ENCODE peak calls at places on chromosomes 4 and X, in ten cellular contexts. X is T-helper 2 cell; G is aorta; U is right atrium auricular region; Y is HEK293T; F is NCI-H69; K is CD4-positive, alpha-beta T cell; R is suprapubic skin; A is AG08396; W is epithelial cell of esophagus. J is an unnamed sample.

GRCh38 chrX:25191403-25191802 is 175.6 kb upstream of the ARX start:
- DNase-seq in R (no peak), G (no peak), W (no peak), F (peak; percentile 21), A (no peak), K (no peak), U (no peak), X (no peak), Y (peak; percentile 18), J (peak; percentile 24)

GRCh38 chr4:158809611-158810486 is 41.0 kb downstream of the FNIP2 start:
- DNase-seq in U (no peak), W (peak; percentile 43), F (peak; percentile 36), K (no peak), A (peak; percentile 29), X (peak; percentile 66), Y (peak; percentile 47), R (no peak), G (no peak), J (no peak)

GRCh38 chr4:110616162-110617062 is 6.5 kb downstream of the PITX2 start:
- DNase-seq in U (no peak), G (no peak), Y (no peak), F (no peak), K (no peak), R (no peak), A (no peak), X (no peak), W (no peak), J (no peak)

GRCh38 chr4:164012396-164013027 is 518.0 kb downstream of the TMA16 start:
- DNase-seq in Y (peak; percentile 30), F (peak; percentile 44), K (no peak), R (no peak), W (peak; percentile 65), U (no peak), G (no peak), X (peak; percentile 37), A (no peak), J (peak; percentile 70)

GRCh38 chrX:118345045-118345400 is 883 bp upstream of the WDR44 start:
- DNase-seq in W (no peak), G (no peak), A (no peak), U (no peak), K (no peak), Y (no peak), R (no peak), X (no peak), F (peak; percentile 55), J (no peak)

GRCh38 chr4:26069218-26069617 is 155.2 kb downstream of the SMIM20 start:
- DNase-seq in W (peak; percentile 20), Y (peak; percentile 22), F (peak; percentile 66), R (no peak), A (no peak), U (no peak), G (no peak), K (no peak), X (peak; percentile 42), J (peak; percentile 51)

GRCh38 chr4:679571-680083 is 5.3 kb downstream of the MYL5 start:
- DNase-seq in K (no peak), G (peak; percentile 43), A (no peak), Y (no peak), U (no peak), F (no peak), X (no peak), R (no peak), W (no peak), J (no peak)

GRCh38 chr4:19329631-19330030 is 922.1 kb upstream of the SLIT2 start:
- DNase-seq in Y (no peak), U (no peak), A (no peak), G (no peak), R (no peak), K (no peak), F (peak; percentile 61), X (no peak), W (peak; percentile 43), J (no peak)

GRCh38 chr4:169251291-169252235 is 19.2 kb downstream of the SH3RF1 start:
- DNase-seq in R (no peak), X (no peak), K (no peak), W (peak; percentile 65), A (no peak), U (no peak), G (no peak), Y (no peak), F (peak; percentile 66), J (peak; percentile 25)

GRCh38 chr4:186931519-186931918 is 207.9 kb upstream of the FAT1 start:
- DNase-seq in K (no peak), W (peak; percentile 19), F (no peak), A (peak; percentile 28), X (no peak), Y (no peak), G (no peak), R (no peak), U (no peak), J (no peak)

J was measured in DMS53.